ENCODE peak calls at places on chromosomes 7 and 10, in five cellular contexts. One of them, this sample, is unnamed.

GRCh38 chr7:140621326-140622035 is 19.1 kb downstream of the DENND2A start:
- DNase-seq in right lobe of liver: no peak
- DNase-seq in H9: no peak
- DNase-seq in GM23338: no peak
- DNase-seq in Panc1: no peak
- DNase-seq in this sample: no peak

GRCh38 chr7:27149817-27150567 is 2.4 kb downstream of the HOXA3 start:
- DNase-seq in right lobe of liver: no peak
- DNase-seq in H9: no peak
- DNase-seq in GM23338: no peak
- DNase-seq in Panc1: no peak
- DNase-seq in this sample: peak; percentile 66

GRCh38 chr7:76269895-76270294 is 32.6 kb upstream of the HSPB1 start:
- DNase-seq in right lobe of liver: no peak
- DNase-seq in H9: no peak
- DNase-seq in GM23338: no peak
- DNase-seq in Panc1: no peak
- DNase-seq in this sample: no peak

GRCh38 chr7:11786186-11786585 is 45.8 kb downstream of the THSD7A start:
- DNase-seq in right lobe of liver: no peak
- DNase-seq in H9: no peak
- DNase-seq in GM23338: peak; percentile 54
- DNase-seq in Panc1: peak; percentile 61
- DNase-seq in this sample: no peak

GRCh38 chr10:68238371-68238770 is 6.5 kb upstream of the ATOH7 start:
- DNase-seq in right lobe of liver: no peak
- DNase-seq in H9: no peak
- DNase-seq in GM23338: no peak
- DNase-seq in Panc1: no peak
- DNase-seq in this sample: no peak

GRCh38 chr7:151410405-151411390 is 860 bp upstream of the WDR86 start:
- DNase-seq in right lobe of liver: peak; percentile 49
- DNase-seq in H9: peak; percentile 68
- DNase-seq in GM23338: peak; percentile 86
- DNase-seq in Panc1: no peak
- DNase-seq in this sample: no peak

GRCh38 chr10:83991986-83992753 is 147.1 kb upstream of the GHITM start:
- DNase-seq in right lobe of liver: no peak
- DNase-seq in H9: peak; percentile 72
- DNase-seq in GM23338: peak; percentile 91
- DNase-seq in Panc1: no peak
- DNase-seq in this sample: no peak

GRCh38 chr10:120456143-120456625 is 843 bp upstream of the PLPP4 start:
- DNase-seq in right lobe of liver: no peak
- DNase-seq in H9: peak; percentile 32
- DNase-seq in GM23338: peak; percentile 52
- DNase-seq in Panc1: no peak
- DNase-seq in this sample: no peak

GRCh38 chr7:16889851-16890443 is 8.2 kb upstream of the AGR3 start:
- DNase-seq in right lobe of liver: no peak
- DNase-seq in H9: no peak
- DNase-seq in GM23338: no peak
- DNase-seq in Panc1: no peak
- DNase-seq in this sample: no peak

DNA sequence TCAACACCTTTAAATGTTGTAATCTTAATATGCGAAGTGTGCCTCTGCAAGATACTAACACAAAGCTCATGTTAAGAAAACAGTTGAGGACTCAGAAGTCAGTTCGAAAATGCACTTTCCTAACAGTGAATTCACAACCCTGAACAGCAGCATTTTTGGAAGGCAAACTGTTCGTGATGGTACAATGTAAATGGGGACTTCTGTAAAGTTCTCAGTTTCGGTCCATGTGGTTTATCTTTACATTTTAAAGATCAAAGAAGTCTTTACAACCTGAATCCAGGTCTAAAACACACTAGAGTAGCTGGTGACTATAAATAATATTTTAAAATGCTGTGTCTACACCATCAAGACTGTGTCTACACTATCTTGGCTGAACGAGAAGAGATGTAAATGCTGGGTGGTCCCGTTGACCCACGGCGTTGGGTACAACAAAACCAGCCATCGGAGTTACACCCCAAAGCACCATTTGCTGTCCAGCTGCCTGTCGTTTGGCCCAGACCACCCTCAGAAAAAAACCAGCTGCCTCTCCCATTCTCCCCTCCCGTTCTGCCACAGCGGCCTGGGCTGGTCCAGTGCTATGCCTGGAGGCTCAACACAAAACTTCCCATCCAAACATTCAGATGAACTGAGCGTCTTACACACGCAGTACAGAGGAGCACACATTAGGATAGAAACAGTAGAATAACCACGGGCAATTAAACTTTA is 42.9 kb downstream of the MKI67 start:
- DNase-seq in right lobe of liver: no peak
- DNase-seq in H9: peak; percentile 23
- DNase-seq in GM23338: no peak
- DNase-seq in Panc1: no peak
- DNase-seq in this sample: peak; percentile 35
- H3K4me1 ChIP-seq in right lobe of liver: no peaks in the 10 kb centered on the region
- H3K4me1 ChIP-seq in H9: peaks cover 15% of the 10 kb centered on the region
- H3K4me1 ChIP-seq in GM23338: peaks cover 19% of the 10 kb centered on the region
- H3K4me1 ChIP-seq in Panc1: no peaks in the 10 kb centered on the region
- H3K4me1 ChIP-seq in this sample: no peaks in the 10 kb centered on the region

GRCh38 chr10:14669576-14669975 is 105.1 kb downstream of the FAM107B start:
- DNase-seq in right lobe of liver: no peak
- DNase-seq in H9: no peak
- DNase-seq in GM23338: no peak
- DNase-seq in Panc1: no peak
- DNase-seq in this sample: no peak

GRCh38 chr10:14673189-14673947 is 101.3 kb downstream of the FAM107B start:
- DNase-seq in right lobe of liver: no peak
- DNase-seq in H9: no peak
- DNase-seq in GM23338: no peak
- DNase-seq in Panc1: no peak
- DNase-seq in this sample: no peak

GRCh38 chr10:14667748-14668147 is 106.9 kb downstream of the FAM107B start:
- DNase-seq in right lobe of liver: no peak
- DNase-seq in H9: no peak
- DNase-seq in GM23338: no peak
- DNase-seq in Panc1: no peak
- DNase-seq in this sample: no peak

GRCh38 chr10:14671383-14671782 is 103.3 kb downstream of the FAM107B start:
- DNase-seq in right lobe of liver: no peak
- DNase-seq in H9: peak; percentile 79
- DNase-seq in GM23338: peak; percentile 41
- DNase-seq in Panc1: no peak
- DNase-seq in this sample: no peak

GRCh38 chr10:14670551-14671240 is 104.0 kb downstream of the FAM107B start:
- DNase-seq in right lobe of liver: no peak
- DNase-seq in H9: peak; percentile 31
- DNase-seq in GM23338: no peak
- DNase-seq in Panc1: no peak
- DNase-seq in this sample: no peak
- H3K4me1 ChIP-seq in right lobe of liver: no peaks in the 10 kb centered on the region
- H3K4me1 ChIP-seq in H9: peaks cover 4% of the 10 kb centered on the region
- H3K4me1 ChIP-seq in GM23338: peaks cover 22% of the 10 kb centered on the region
- H3K4me1 ChIP-seq in Panc1: no peaks in the 10 kb centered on the region
- H3K4me1 ChIP-seq in this sample: no peaks in the 10 kb centered on the region

GRCh38 chr10:28578454-28578853 is 45.5 kb downstream of the WAC start:
- DNase-seq in right lobe of liver: no peak
- DNase-seq in H9: no peak
- DNase-seq in GM23338: no peak
- DNase-seq in Panc1: no peak
- DNase-seq in this sample: no peak
- H3K4me1 ChIP-seq in right lobe of liver: no peaks in the 10 kb centered on the region
- H3K4me1 ChIP-seq in H9: no peaks in the 10 kb centered on the region
- H3K4me1 ChIP-seq in GM23338: peaks cover 45% of the 10 kb centered on the region
- H3K4me1 ChIP-seq in Panc1: no peaks in the 10 kb centered on the region
- H3K4me1 ChIP-seq in this sample: peaks cover 16% of the 10 kb centered on the region

GRCh38 chr7:112050205-112050881 is 155.9 kb downstream of the DOCK4 start:
- DNase-seq in right lobe of liver: no peak
- DNase-seq in H9: no peak
- DNase-seq in GM23338: no peak
- DNase-seq in Panc1: no peak
- DNase-seq in this sample: no peak
- H3K4me1 ChIP-seq in right lobe of liver: no peaks in the 10 kb centered on the region
- H3K4me1 ChIP-seq in H9: no peaks in the 10 kb centered on the region
- H3K4me1 ChIP-seq in GM23338: peaks cover 10% of the 10 kb centered on the region
- H3K4me1 ChIP-seq in Panc1: no peaks in the 10 kb centered on the region
- H3K4me1 ChIP-seq in this sample: no peaks in the 10 kb centered on the region